ENCODE peak calls at places on chromosomes 12 and 14, in five cellular contexts. G, N, Z, E and M are unnamed samples.

GRCh38 chr12:50142993-50143392 is 24.2 kb downstream of the CERS5 start:
- DNase-seq in G (no peak), N (no peak), Z (no peak), E (no peak), M (no peak)

GRCh38 chr12:51070004-51070403 is 13.4 kb downstream of the CSRNP2 start:
- DNase-seq in G (no peak), N (no peak), Z (peak; percentile 79), E (no peak), M (no peak)

GRCh38 chr12:10101042-10101579 is 2.3 kb upstream of the CLEC1A start:
- DNase-seq in G (no peak), N (no peak), Z (no peak), E (no peak), M (no peak)

GRCh38 chr12:4282892-4283511 is 9.4 kb downstream of the CCND2 start:
- DNase-seq in G (no peak), N (no peak), Z (no peak), E (no peak), M (no peak)

GRCh38 chr12:130713581-130713991 is 2.5 kb downstream of the RIMBP2 start:
- DNase-seq in G (no peak), N (no peak), Z (no peak), E (no peak), M (no peak)

GRCh38 chr12:14258468-14258947 is 107.0 kb upstream of the ATF7IP start:
- DNase-seq in G (no peak), N (no peak), Z (no peak), E (no peak), M (peak; percentile 34)

GRCh38 chr12:108657130-108657745 is 23.5 kb upstream of the SELPLG start:
- DNase-seq in G (no peak), N (no peak), Z (no peak), E (no peak), M (peak; percentile 65)

GRCh38 chr14:75277000-75277795 is 1.4 kb upstream of the FOS start:
- DNase-seq in G (peak; percentile 74), N (peak; percentile 73), Z (peak; percentile 92), E (no peak), M (peak; percentile 94)

GRCh38 chr12:45130881-45131281 is 80.0 kb upstream of the DBX2 start:
- DNase-seq in G (peak; percentile 86), N (peak; percentile 11), Z (peak; percentile 26), E (peak; percentile 63), M (peak; percentile 55)

DNA sequence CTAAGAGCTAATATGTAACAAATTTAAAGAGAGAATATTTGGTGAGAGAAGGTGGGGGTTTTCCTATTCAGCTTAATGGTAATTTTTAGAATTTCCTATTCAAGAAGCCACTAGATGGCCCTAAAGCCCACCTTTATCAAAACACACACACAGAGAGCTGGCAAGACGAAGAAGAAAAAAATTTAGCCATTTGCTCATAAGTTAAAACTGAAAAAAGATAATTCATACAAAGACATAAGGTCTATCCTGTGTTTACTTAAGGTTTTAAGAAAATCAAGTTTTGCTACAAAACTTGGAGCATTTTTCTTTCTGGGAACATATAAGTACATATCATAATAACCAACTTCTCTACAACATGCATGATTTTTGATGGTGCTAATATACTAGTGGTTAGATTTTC is 46.8 kb upstream of the PCED1B start:
- DNase-seq in G (peak; percentile 78), N (peak; percentile 13), Z (no peak), E (peak; percentile 36), M (peak; percentile 36)
- TF ChIP-seq CTCF in G (peak; percentile 81), N (peak; percentile 74), Z (peak; percentile 15), E (peak; percentile 38), M (no peak)

DNA sequence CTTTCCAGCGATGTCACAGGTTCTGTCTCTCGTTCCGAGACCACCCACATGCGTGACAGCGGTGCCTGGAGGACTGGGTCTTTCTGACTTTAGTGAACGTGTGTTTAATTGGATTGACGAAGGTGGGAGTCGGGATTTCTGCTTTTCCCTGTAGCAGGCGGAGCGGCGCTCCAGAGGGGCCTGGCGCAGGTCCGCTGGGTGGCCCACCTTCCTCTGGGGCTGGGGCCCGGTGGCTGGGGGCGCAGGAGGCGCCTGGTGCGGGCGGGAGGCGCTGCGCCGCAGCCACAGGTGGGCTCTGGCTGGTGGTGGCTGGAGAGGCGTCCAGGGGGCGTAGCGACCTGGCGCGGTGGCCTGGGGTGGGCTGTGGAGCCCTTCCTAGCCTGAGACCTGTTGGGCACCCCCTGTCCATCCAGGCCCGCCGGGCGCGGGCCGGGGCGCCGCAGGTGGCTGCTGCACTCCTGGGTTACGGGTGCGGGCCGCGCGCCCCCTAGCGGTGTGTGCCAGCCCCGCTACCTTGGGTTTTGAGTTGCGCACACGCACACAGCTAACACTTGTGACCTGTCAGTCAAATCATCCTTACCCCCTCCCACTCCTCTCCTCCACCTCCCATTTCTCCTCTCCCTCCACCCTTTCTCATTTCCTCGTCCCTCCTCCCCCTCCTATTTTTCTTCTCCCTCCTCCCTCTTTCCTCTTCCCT is 2.0 kb downstream of the MEG3 start:
- DNase-seq in G (peak; percentile 20), N (no peak), Z (no peak), E (no peak), M (no peak)
- H3K4me3 ChIP-seq in G (no peak overlapping the region), N (no peak overlapping the region), Z (peak overlapping the region; percentile 36), E (no peak overlapping the region), M (no peak overlapping the region)

DNA sequence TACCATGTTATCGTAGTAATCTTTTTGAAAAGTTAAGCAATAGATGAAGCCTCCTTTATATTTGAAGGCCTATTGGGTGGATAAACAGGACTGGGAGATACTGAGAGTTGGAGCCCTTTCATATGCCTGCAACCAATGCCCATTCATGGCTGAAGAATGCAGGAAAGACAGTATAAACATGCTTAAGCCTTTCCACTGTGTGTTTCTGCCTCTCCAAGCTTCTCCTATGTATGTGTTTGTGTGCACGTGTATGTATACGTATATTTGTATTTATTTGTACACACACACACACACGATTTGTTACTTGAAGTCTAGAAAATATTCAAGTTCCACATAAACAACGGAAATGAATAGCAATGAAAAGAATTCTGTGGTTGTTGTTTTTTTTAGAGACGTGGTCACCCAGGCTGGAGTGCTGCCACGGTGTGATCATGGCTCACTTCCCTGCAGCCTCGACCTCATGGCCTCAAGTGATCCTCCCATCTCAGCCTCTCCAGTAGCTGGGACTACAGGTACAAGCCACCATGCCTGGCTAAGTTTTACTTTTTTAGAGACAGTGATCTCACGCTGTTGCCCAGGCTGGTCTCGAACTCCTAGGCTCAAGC is 1453.5 kb downstream of the AACS start:
- DNase-seq in G (no peak), N (no peak), Z (no peak), E (no peak), M (no peak)
- H3K4me1 ChIP-seq in G (no peaks in the 10 kb centered on the region), N (no peaks in the 10 kb centered on the region), Z (no peaks in the 10 kb centered on the region), E (no peaks in the 10 kb centered on the region), M (no peaks in the 10 kb centered on the region)

GRCh38 chr12:131755305-131756113 is 44.6 kb downstream of the SFSWAP start:
- DNase-seq in G (peak; percentile 61), N (peak; percentile 22), Z (no peak), E (peak; percentile 47), M (no peak)
- TF ChIP-seq CTCF in G (peak; percentile 78), N (peak; percentile 26), Z (no peak), E (peak; percentile 70), M (no peak)

GRCh38 chr12:94961413-94961812 is 42.1 kb downstream of the NDUFA12 start:
- DNase-seq in G (no peak), N (no peak), Z (no peak), E (no peak), M (no peak)
- H3K4me3 ChIP-seq in G (no peak overlapping the region), N (no peak overlapping the region), Z (no peak overlapping the region), E (no peak overlapping the region), M (no peak overlapping the region)

DNA sequence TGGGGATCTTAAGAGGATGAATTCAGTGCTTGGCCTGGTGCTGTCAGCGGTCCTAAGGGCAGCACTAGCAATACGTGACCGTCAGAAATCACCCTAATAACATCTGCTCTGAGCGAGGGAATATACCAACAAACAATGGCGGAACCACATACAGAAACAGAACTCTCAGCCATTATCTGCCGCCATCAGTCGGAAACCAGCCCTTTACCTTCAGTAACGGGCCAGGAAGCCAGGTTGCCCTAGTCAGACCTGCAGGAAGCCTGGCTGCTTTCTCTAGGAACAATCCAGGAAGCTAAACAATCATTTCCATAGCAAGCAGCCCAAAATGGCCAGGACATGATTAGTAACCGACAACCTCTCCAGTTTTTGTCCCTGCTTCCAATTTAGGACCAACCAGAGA is 5.6 kb downstream of the CDCA4 start:
- DNase-seq in G (no peak), N (no peak), Z (no peak), E (no peak), M (no peak)
- H3K4me1 ChIP-seq in G (peaks cover 46% of the 10 kb centered on the region), N (peaks cover 14% of the 10 kb centered on the region), Z (peaks cover 6% of the 10 kb centered on the region), E (peaks cover 28% of the 10 kb centered on the region), M (peaks cover 21% of the 10 kb centered on the region)

DNA sequence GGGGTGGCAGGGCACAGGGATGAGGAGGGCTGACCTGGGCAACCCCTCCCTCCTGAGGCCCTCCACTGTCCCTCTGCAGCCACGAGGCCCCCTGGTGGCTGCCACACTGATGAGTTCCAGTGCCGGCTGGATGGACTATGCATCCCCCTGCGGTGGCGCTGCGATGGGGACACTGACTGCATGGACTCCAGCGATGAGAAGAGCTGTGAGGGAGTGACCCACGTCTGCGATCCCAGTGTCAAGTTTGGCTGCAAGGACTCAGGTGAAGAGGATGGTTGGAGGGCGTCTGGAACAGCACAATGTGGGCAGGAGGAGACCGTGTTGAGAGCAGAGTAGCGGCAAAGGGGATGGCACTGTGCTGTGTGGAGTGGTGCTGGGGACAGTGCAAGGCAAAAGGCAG is 25.7 kb upstream of the LRP1-AS start:
- DNase-seq in G (peak; percentile 29), N (no peak), Z (no peak), E (no peak), M (peak; percentile 54)
- TF ChIP-seq CTCF in G (peak; percentile 90), N (peak; percentile 37), Z (peak; percentile 11), E (peak; percentile 83), M (peak; percentile 46)